ENCODE peak calls at places on chromosomes 2 and 18, in five cellular contexts. P, U, O, A and M are unnamed samples.

GRCh38 chr2:204468689-204469429 is 76.4 kb upstream of the PARD3B start:
- DNase-seq in P (peak), O (no peak), U (peak), A (no peak), M (no peak)

GRCh38 chr2:30230479-30230854 is 867 bp upstream of the LBH start:
- DNase-seq in A (no peak), O (no peak), U (peak), P (no peak), M (no peak)

GRCh38 chr2:224780096-224780495 is 63.9 kb upstream of the CCDC195 start:
- DNase-seq in A (no peak), U (no peak), O (no peak), P (no peak), M (no peak)

GRCh38 chr18:2304378-2305175 is 266.7 kb downstream of the METTL4 start:
- DNase-seq in O (no peak), U (peak), A (no peak), P (no peak), M (no peak)

GRCh38 chr2:212863185-212863588 is 288.2 kb downstream of the IKZF2 start:
- DNase-seq in P (no peak), U (peak), O (peak), A (peak), M (no peak)

GRCh38 chr2:16746833-16747232 is 81.2 kb upstream of the CYRIA start:
- DNase-seq in P (no peak), O (no peak), A (no peak), U (no peak), M (no peak)

GRCh38 chr18:11500153-11501122 is 109.0 kb upstream of the SLC35G4 start:
- DNase-seq in P (peak), O (no peak), U (peak), A (no peak), M (peak)

GRCh38 chr2:195094330-195094729 is 562.7 kb upstream of the SLC39A10 start:
- DNase-seq in O (no peak), A (no peak), P (no peak), U (peak), M (no peak)

GRCh38 chr2:8692783-8693768 is 11.2 kb downstream of the ID2 start:
- DNase-seq in P (no peak), U (no peak), O (no peak), A (peak), M (no peak)

GRCh38 chr2:69518836-69519235 is 81.6 kb upstream of the NFU1 start:
- DNase-seq in O (no peak), U (no peak), P (no peak), A (no peak), M (no peak)

GRCh38 chr2:44098050-44098449 is 70.6 kb upstream of the PPM1B start:
- DNase-seq in P (no peak), A (no peak), U (no peak), O (no peak), M (no peak)

GRCh38 chr2:174901075-174901474 is 104.1 kb downstream of the CHN1 start:
- DNase-seq in P (peak), U (peak), O (no peak), A (peak), M (no peak)

GRCh38 chr2:146481629-146482028 is 1363.2 kb upstream of the ACVR2A start:
- DNase-seq in O (no peak), A (no peak), P (no peak), U (peak), M (no peak)

GRCh38 chr2:201259216-201259615 is 1.1 kb upstream of the CASP8 start:
- DNase-seq in P (no peak), A (no peak), O (no peak), U (no peak), M (no peak)

GRCh38 chr18:3340682-3341097 is 78.8 kb downstream of the MYL12B start:
- DNase-seq in O (no peak), U (peak), P (no peak), A (no peak), M (no peak)

GRCh38 chr18:79802298-79802697 is 4.6 kb downstream of the KCNG2 start:
- DNase-seq in O (no peak), A (no peak), U (no peak), P (no peak), M (no peak)

GRCh38 chr18:2303517-2304238 is 267.6 kb downstream of the METTL4 start:
- DNase-seq in P (no peak), A (no peak), O (no peak), U (peak), M (peak)

GRCh38 chr2:171319164-171319810 is 114.5 kb downstream of the METTL8 start:
- DNase-seq in O (no peak), A (peak), U (peak), P (no peak), M (peak)

GRCh38 chr2:30800159-30800558 is 7.1 kb downstream of the CAPN13 start:
- DNase-seq in P (no peak), U (no peak), O (no peak), A (no peak), M (no peak)

GRCh38 chr18:47901624-47902362 is 28.7 kb downstream of the SMAD2 start:
- DNase-seq in O (no peak), U (no peak), A (no peak), P (no peak), M (no peak)

GRCh38 chr2:119425620-119426395 is 5.8 kb upstream of the TMEM37 start:
- DNase-seq in U (no peak), P (no peak), A (no peak), O (no peak), M (no peak)

GRCh38 chr2:75221872-75222271 is 22.6 kb upstream of the TACR1 start:
- DNase-seq in U (peak), P (peak), O (no peak), A (no peak), M (peak)

GRCh38 chr2:234670052-234670451 is 173.2 kb upstream of the ARL4C start:
- DNase-seq in P (no peak), O (no peak), U (peak), A (no peak), M (peak)

GRCh38 chr2:88638743-88639142 is 11.5 kb upstream of the EIF2AK3 start:
- DNase-seq in O (no peak), A (peak), P (no peak), U (peak), M (no peak)

GRCh38 chr18:45684341-45685115 is 39.5 kb upstream of the SLC14A1 start:
- DNase-seq in U (peak), O (no peak), P (peak), A (no peak), M (no peak)

GRCh38 chr2:153986488-153987229 is 114.9 kb downstream of the GALNT13 start:
- DNase-seq in P (no peak), O (no peak), U (no peak), A (no peak), M (no peak)